ENCODE peak calls at places on chromosomes 7 and 10, in five cellular contexts. I is endodermal cell, G is mucosa of descending colon, F is AG10803, K is AG04450. T is an unnamed sample.

GRCh38 chr7:134905375-134905774 is 80.9 kb upstream of the AGBL3 start:
- DNase-seq in G (no peak), K (peak), I (no peak), F (peak), T (peak)

GRCh38 chr10:71708301-71708703 is 11.3 kb downstream of the C10orf105 start:
- DNase-seq in I (peak), K (no peak), G (peak), F (no peak), T (no peak)

GRCh38 chr7:20858913-20859312 is 72.2 kb upstream of the SP8 start:
- DNase-seq in I (no peak), F (no peak), G (no peak), K (no peak), T (no peak)

GRCh38 chr7:157627033-157627432 is 290.2 kb downstream of the DNAJB6 start:
- DNase-seq in F (no peak), G (no peak), K (no peak), I (no peak), T (no peak)

GRCh38 chr7:29463504-29464158 is 100.0 kb upstream of the PRR15 start:
- DNase-seq in F (no peak), I (no peak), G (peak), K (no peak), T (no peak)

GRCh38 chr7:149294641-149295480 is 32.9 kb downstream of the ZNF783 start:
- DNase-seq in G (no peak), K (no peak), I (no peak), F (no peak), T (no peak)

GRCh38 chr7:101950450-101951119 is 133.2 kb downstream of the CUX1 start:
- DNase-seq in G (no peak), I (no peak), F (peak), K (peak), T (peak)

GRCh38 chr7:120272896-120273475 is at the start of gene KCND2:
- DNase-seq in G (no peak), K (no peak), I (peak), F (no peak), T (no peak)

GRCh38 chr10:104260775-104261115 is 6.1 kb downstream of the GSTO1 start:
- DNase-seq in K (no peak), I (no peak), F (peak), G (no peak), T (peak)

GRCh38 chr10:29849434-29849833 is 210.0 kb downstream of the JCAD start:
- DNase-seq in G (no peak), F (peak), K (peak), I (no peak), T (peak)

GRCh38 chr7:113113912-113114311 is 4.4 kb downstream of the SMIM30 start:
- DNase-seq in G (no peak), F (peak), K (no peak), I (peak), T (no peak)

GRCh38 chr10:34698979-34699378 is 116.1 kb downstream of the PARD3 start:
- DNase-seq in G (no peak), K (no peak), I (peak), F (peak), T (peak)

GRCh38 chr10:125999694-126000093 is 103.3 kb downstream of the FANK1 start:
- DNase-seq in K (no peak), G (no peak), F (no peak), I (no peak), T (no peak)

GRCh38 chr10:97063983-97064837 is 121.5 kb downstream of the SLIT1 start:
- DNase-seq in I (peak), G (no peak), F (no peak), K (no peak), T (no peak)

GRCh38 chr10:78774999-78775711 is 293.6 kb upstream of the ZMIZ1 start:
- DNase-seq in K (peak), F (no peak), I (peak), G (no peak), T (peak)

GRCh38 chr10:101224060-101224909 is 5.0 kb downstream of the LBX1 start:
- DNase-seq in F (no peak), K (no peak), G (no peak), I (no peak), T (no peak)

GRCh38 chr10:69220041-69220451 is at the start of gene HKDC1:
- DNase-seq in I (no peak), K (no peak), G (no peak), F (no peak), T (no peak)

GRCh38 chr10:6562221-6562620 is 17.9 kb downstream of the PRKCQ start:
- DNase-seq in F (no peak), I (no peak), G (no peak), K (no peak), T (no peak)

GRCh38 chr10:73774637-73775036 is 7.2 kb upstream of the CHCHD1 start:
- DNase-seq in G (no peak), F (peak), K (no peak), I (no peak), T (no peak)

GRCh38 chr10:62083868-62084267 is 182.4 kb downstream of the ARID5B start:
- DNase-seq in K (peak), I (no peak), G (no peak), F (peak), T (peak)

GRCh38 chr7:50665403-50666123 is 100.4 kb upstream of the DDC start:
- DNase-seq in F (no peak), I (no peak), K (no peak), G (no peak), T (peak)

GRCh38 chr7:12851841-12852240 is 164.4 kb downstream of the ARL4A start:
- DNase-seq in F (no peak), G (no peak), I (no peak), K (no peak), T (no peak)

GRCh38 chr7:138002096-138002827 is 376 bp upstream of the CREB3L2 start:
- DNase-seq in F (peak), I (peak), K (peak), G (peak), T (peak)

GRCh38 chr7:47893238-47893637 is 55.0 kb downstream of the PKD1L1 start:
- DNase-seq in F (no peak), I (peak), K (no peak), G (no peak), T (no peak)

GRCh38 chr10:122206471-122207065 is 64.5 kb upstream of the BTBD16 start:
- DNase-seq in K (no peak), F (no peak), I (no peak), G (no peak), T (no peak)

GRCh38 chr10:18610517-18610916 is 40.9 kb downstream of the NSUN6 start:
- DNase-seq in I (peak), F (peak), K (no peak), G (no peak), T (peak)

DNA sequence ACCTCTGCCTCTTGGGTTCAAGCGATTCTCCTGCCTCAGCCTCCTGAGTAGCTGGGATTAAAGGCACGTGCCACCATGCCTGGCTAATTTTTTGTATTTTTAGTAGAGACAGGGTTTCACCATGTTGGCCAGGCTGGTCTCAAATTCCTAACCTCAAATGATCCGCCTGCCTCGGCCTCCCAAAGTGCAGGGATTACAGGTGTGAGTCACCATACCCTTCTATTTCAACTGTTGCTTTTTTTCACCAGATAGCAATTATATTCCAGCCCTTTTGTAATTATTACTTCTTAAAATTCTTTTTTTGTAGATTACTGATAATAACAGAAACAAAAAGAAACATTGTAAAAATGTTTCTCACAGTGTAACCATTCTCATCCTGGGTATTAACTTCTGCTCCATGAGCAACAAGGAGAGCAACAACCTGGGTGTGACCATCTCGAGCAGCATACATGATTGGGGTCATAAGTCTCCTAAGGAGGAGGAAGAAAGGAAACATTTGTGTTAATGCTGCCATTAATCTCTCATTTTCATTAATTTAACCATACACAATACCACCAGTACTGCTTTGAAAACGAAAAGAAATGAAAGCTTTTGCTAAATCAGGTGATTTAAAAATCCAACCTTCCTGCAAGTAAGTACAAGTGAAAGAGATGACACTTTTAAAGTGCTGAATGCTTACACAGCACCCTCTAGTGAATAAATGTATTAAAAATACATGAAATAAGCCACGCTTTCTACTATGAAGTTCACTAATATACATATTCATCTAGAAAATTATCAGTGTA is 41.8 kb downstream of the ASZ1 start:
- DNase-seq in K (no peak), G (no peak), I (no peak), F (peak), T (peak)
- TF ChIP-seq CTCF in K (peak), G (no peak), I (peak), F (peak), T (peak)

GRCh38 chr10:124283215-124284046 is 135.3 kb downstream of the OAT start:
- DNase-seq in I (no peak), G (no peak), K (no peak), F (no peak), T (no peak)

GRCh38 chr10:124287071-124287685 is 131.5 kb downstream of the OAT start:
- DNase-seq in K (no peak), G (no peak), I (peak), F (no peak), T (no peak)

GRCh38 chr10:124286621-124287020 is 132.1 kb downstream of the OAT start:
- DNase-seq in I (peak), F (no peak), G (no peak), K (no peak), T (no peak)

GRCh38 chr10:124287791-124288190 is 130.9 kb downstream of the OAT start:
- DNase-seq in K (no peak), G (no peak), F (no peak), I (peak), T (no peak)

DNA sequence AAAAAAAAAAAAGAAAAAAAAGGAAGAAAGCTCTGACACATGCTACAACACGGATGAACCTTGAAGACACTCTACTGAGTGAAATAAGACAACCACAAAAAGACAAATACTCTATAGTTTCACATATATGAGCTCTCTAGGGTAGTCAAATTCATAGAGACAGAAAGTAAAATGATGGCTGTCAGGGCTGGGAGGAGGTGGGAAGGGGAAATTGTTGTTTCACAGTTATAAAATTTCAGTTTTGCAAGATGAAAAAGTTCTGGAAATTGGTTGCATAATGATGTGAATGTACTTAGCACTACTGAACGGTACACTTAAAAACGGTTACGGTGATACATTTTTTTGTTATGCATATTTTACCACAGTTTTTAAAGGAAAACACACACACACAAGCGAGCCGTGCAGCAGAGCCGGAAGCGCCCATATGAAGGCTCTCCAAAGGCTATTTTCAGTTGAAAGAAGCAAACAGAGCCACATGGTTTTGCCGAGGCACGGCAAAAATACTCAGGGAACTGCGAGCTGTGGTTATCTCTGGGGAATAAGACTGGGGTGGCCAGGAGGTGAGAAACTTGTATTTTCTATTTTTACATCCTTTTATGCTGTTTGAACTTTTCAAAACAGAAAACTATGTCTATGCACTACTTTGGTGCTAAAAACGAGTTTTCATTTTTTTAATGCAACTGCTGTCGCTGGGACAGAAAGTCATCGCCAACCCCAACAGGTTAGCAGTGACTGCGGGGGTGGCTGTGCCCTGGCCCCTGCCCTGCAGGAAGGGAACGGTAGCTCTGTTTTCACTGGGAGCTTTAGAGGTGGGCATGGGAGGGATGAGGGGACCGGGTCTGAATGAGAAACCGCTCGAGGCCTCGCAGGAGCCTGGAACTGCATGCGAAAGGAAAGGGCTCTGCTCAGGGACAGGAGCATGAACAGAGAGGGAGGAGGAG is 132.9 kb downstream of the OAT start:
- DNase-seq in I (peak), K (no peak), G (no peak), F (peak), T (peak)
- H3K4me3 ChIP-seq in I (no peak), K (no peak), G (no peak), F (no peak), T (no peak)

GRCh38 chr10:102241444-102242117 is at the start of gene PITX3:
- DNase-seq in G (peak), F (peak), K (peak), I (peak), T (peak)
- TF ChIP-seq CTCF in G (no peak), F (no peak), K (no peak), I (peak), T (no peak)

GRCh38 chr7:2012981-2013380 is 219.8 kb downstream of the MAD1L1 start:
- DNase-seq in F (peak), G (peak), I (no peak), K (no peak), T (peak)

GRCh38 chr7:2015251-2015871 is 217.4 kb downstream of the MAD1L1 start:
- DNase-seq in I (no peak), G (peak), F (no peak), K (no peak), T (no peak)

GRCh38 chr7:2013381-2014311 is 219.1 kb downstream of the MAD1L1 start:
- DNase-seq in I (no peak), F (no peak), K (no peak), G (peak), T (no peak)

GRCh38 chr7:2016021-2016631 is 216.6 kb downstream of the MAD1L1 start:
- DNase-seq in G (peak), I (no peak), K (no peak), F (no peak), T (no peak)

DNA sequence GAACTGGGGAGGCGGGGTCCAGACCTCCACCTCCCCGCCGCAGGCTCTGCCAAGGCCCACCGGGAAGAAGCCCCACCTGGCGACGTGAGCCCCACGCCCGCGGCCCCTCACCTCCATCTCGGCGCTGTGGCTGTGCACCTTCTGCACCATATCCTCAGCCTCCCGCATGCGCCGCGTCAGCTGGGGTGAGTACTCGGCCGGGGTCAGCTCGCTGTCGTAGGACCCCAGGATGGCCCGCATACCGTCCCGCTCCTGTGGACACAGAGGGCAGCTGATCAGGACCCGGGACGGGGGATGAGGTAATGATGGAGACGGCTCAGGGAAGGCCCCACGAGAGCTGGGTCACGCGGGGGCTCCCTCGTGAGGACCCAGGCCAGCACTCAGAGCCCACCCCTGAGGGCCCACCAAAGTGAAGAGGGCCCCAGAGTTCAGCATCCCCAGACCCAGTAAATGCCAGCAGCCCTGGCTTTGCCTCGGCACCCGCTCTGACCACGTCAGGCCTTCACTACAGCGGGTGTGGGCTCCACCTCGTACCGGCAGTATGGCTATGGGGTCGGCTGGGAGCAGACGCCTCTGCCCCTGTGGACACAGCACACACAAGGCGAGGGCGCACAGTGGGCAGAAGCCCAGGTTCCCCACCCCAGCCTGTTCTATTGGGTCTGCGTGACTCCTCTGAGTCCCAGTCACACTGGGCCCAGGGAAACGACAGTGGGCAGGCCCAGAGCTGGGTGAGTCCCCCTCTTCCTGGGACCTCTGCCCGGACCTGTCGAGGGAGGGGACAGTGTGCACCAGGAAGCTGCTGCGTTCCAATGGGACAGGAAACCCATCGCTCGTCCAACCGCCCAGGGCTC is 218.1 kb downstream of the MAD1L1 start:
- DNase-seq in G (peak), F (no peak), K (no peak), I (no peak), T (no peak)
- H3K4me3 ChIP-seq in G (no peak), F (no peak), K (no peak), I (no peak), T (no peak)

GRCh38 chr7:98996162-98996552 is 117.8 kb downstream of the TRRAP start:
- DNase-seq in I (no peak), K (no peak), F (no peak), G (no peak), T (no peak)

GRCh38 chr7:98993024-98993897 is 114.9 kb downstream of the TRRAP start:
- DNase-seq in K (no peak), G (no peak), I (peak), F (no peak), T (no peak)

GRCh38 chr7:98994046-98994944 is 116.0 kb downstream of the TRRAP start:
- DNase-seq in I (no peak), G (no peak), F (no peak), K (no peak), T (no peak)

GRCh38 chr7:98995523-98996161 is 117.3 kb downstream of the TRRAP start:
- DNase-seq in K (no peak), F (no peak), G (no peak), I (no peak), T (no peak)

GRCh38 chr7:98995111-98995510 is 116.8 kb downstream of the TRRAP start:
- DNase-seq in I (no peak), F (no peak), K (no peak), G (no peak), T (no peak)
- TF ChIP-seq CTCF in I (no peak), F (no peak), K (no peak), G (no peak), T (no peak)